ENCODE peak calls at places on chromosomes 16 and 17, in nine cellular contexts. P is posterior vena cava; M is neuronal stem cell; V is central memory CD4-positive, alpha-beta T cell; O is T-helper 1 cell; F is psoas muscle; G is HFF-Myc; A is AG20443; U is RPMI7951. R is an unnamed sample.

GRCh38 chr16:86665319-86665675 is 86.9 kb downstream of the FOXL1 start:
- DNase-seq in P (no peak), F (no peak), O (no peak), A (no peak), M (no peak), V (no peak), G (no peak), U (peak), R (no peak)

GRCh38 chr17:18281815-18282214 is 21.4 kb downstream of the MIEF2 start:
- DNase-seq in V (no peak), G (no peak), A (no peak), P (no peak), U (no peak), F (no peak), O (no peak), M (no peak), R (no peak)

GRCh38 chr17:57104461-57105175 is 19.6 kb downstream of the AKAP1 start:
- DNase-seq in P (no peak), F (no peak), G (peak), U (peak), V (no peak), O (no peak), A (peak), M (no peak), R (no peak)

GRCh38 chr17:50037321-50038107 is 18.4 kb upstream of the ITGA3 start:
- DNase-seq in G (no peak), F (peak), U (peak), O (no peak), M (no peak), P (peak), V (no peak), A (peak), R (no peak)

GRCh38 chr17:43003542-43004172 is 2.9 kb upstream of the IFI35 start:
- DNase-seq in G (no peak), U (peak), V (no peak), P (peak), O (no peak), F (peak), A (peak), M (no peak), R (peak)

GRCh38 chr16:60180609-60181008 is 1446.5 kb upstream of the GOT2 start:
- DNase-seq in P (no peak), O (no peak), A (no peak), U (no peak), F (no peak), V (no peak), G (no peak), M (no peak), R (no peak)

GRCh38 chr17:81434079-81434478 is 38.8 kb downstream of the BAHCC1 start:
- DNase-seq in U (no peak), V (no peak), O (no peak), P (no peak), F (peak), G (no peak), A (peak), M (no peak), R (no peak)

GRCh38 chr16:48250520-48251278 is 3.4 kb upstream of the ABCC11 start:
- DNase-seq in G (no peak), V (no peak), P (no peak), A (no peak), F (no peak), M (no peak), U (no peak), O (no peak), R (no peak)

GRCh38 chr16:56163938-56164337 is 27.4 kb upstream of the GNAO1 start:
- DNase-seq in P (no peak), M (no peak), G (no peak), O (no peak), F (no peak), A (no peak), U (no peak), V (no peak), R (no peak)

GRCh38 chr17:9174779-9175574 is 153.7 kb downstream of the NTN1 start:
- DNase-seq in V (no peak), P (no peak), G (no peak), F (no peak), U (no peak), M (no peak), O (no peak), A (no peak), R (no peak)

GRCh38 chr16:65832269-65832668 is 534.2 kb upstream of the CDH5 start:
- DNase-seq in V (no peak), F (no peak), O (no peak), U (peak), G (no peak), M (no peak), P (no peak), A (no peak), R (no peak)

GRCh38 chr17:44008205-44008909 is 3.9 kb downstream of the NAGS start:
- DNase-seq in P (no peak), G (no peak), U (no peak), V (no peak), O (no peak), A (no peak), M (no peak), F (no peak), R (peak)

GRCh38 chr17:28282596-28282995 is 36.4 kb upstream of the TMEM97 start:
- DNase-seq in V (no peak), M (no peak), U (peak), A (peak), P (no peak), F (no peak), G (peak), O (no peak), R (no peak)

GRCh38 chr16:85421338-85422123 is 191.6 kb upstream of the GSE1 start:
- DNase-seq in P (peak), U (no peak), A (no peak), O (no peak), V (no peak), M (no peak), F (no peak), G (no peak), R (no peak)

GRCh38 chr17:68248886-68249872 is 1.3 kb downstream of the AMZ2 start:
- DNase-seq in A (no peak), G (no peak), O (no peak), F (no peak), U (peak), P (no peak), M (no peak), V (peak), R (no peak)

GRCh38 chr17:32722733-32723132 is 154.2 kb downstream of the MYO1D start:
- DNase-seq in U (no peak), M (no peak), V (no peak), F (no peak), O (no peak), P (no peak), G (no peak), A (no peak), R (no peak)

GRCh38 chr17:37182786-37183185 is 193.0 kb upstream of the C17orf78 start:
- DNase-seq in G (no peak), U (no peak), A (no peak), F (no peak), M (no peak), V (no peak), P (no peak), O (no peak), R (no peak)

GRCh38 chr17:42387663-42388380 is 420 bp downstream of the STAT3 start:
- DNase-seq in P (peak), U (peak), M (no peak), O (peak), F (peak), A (peak), G (no peak), V (peak), R (peak)

GRCh38 chr16:60675022-60675421 is 1361.2 kb downstream of the CDH8 start:
- DNase-seq in V (no peak), M (no peak), A (no peak), O (no peak), U (no peak), G (no peak), F (no peak), P (no peak), R (no peak)

GRCh38 chr16:86083382-86084002 is 184.5 kb downstream of the IRF8 start:
- DNase-seq in G (no peak), M (no peak), U (no peak), P (peak), A (no peak), O (no peak), F (no peak), V (no peak), R (no peak)

GRCh38 chr16:60648260-60648659 is 1388.0 kb downstream of the CDH8 start:
- DNase-seq in O (no peak), G (no peak), F (no peak), A (no peak), P (no peak), V (no peak), U (no peak), M (no peak), R (no peak)

GRCh38 chr17:36697907-36698526 is 96.6 kb downstream of the MRM1 start:
- DNase-seq in P (no peak), V (no peak), F (no peak), O (no peak), M (peak), U (peak), A (no peak), G (no peak), R (peak)

GRCh38 chr16:15777533-15778203 is 79.2 kb downstream of the MYH11 start:
- DNase-seq in M (peak), A (peak), G (peak), V (no peak), U (peak), F (no peak), O (no peak), P (no peak), R (peak)

GRCh38 chr16:79411357-79411756 is 189.2 kb downstream of the MAF start:
- DNase-seq in O (no peak), V (no peak), P (no peak), M (no peak), F (no peak), A (no peak), U (no peak), G (no peak), R (no peak)

GRCh38 chr16:65042966-65043365 is 78.9 kb downstream of the CDH11 start:
- DNase-seq in P (no peak), G (no peak), V (no peak), M (no peak), F (no peak), A (no peak), U (no peak), O (no peak), R (no peak)

GRCh38 chr17:60153606-60154355 is 4.0 kb downstream of the CA4 start:
- DNase-seq in G (no peak), U (no peak), P (peak), A (peak), M (no peak), V (no peak), O (no peak), F (no peak), R (peak)

GRCh38 chr17:80029235-80029974 is 6.3 kb downstream of the TBC1D16 start:
- DNase-seq in U (peak), G (peak), V (no peak), A (peak), P (peak), O (no peak), M (no peak), F (peak), R (no peak)

GRCh38 chr16:83968483-83968865 is 430 bp downstream of the NECAB2 start:
- DNase-seq in O (no peak), U (no peak), F (no peak), G (no peak), V (no peak), M (no peak), A (peak), P (no peak), R (no peak)

GRCh38 chr17:45225964-45226530 is 4.4 kb downstream of the FMNL1 start:
- DNase-seq in G (no peak), V (peak), P (peak), O (peak), M (no peak), A (no peak), F (peak), U (peak), R (no peak)

GRCh38 chr16:75074920-75075687 is 41.5 kb downstream of the LDHD start:
- DNase-seq in F (no peak), U (peak), O (peak), G (no peak), V (peak), P (peak), A (no peak), M (no peak), R (no peak)

GRCh38 chr17:57459286-57459915 is 203.1 kb downstream of the MSI2 start:
- DNase-seq in M (no peak), P (peak), G (no peak), A (peak), V (no peak), O (no peak), F (no peak), U (peak), R (no peak)

GRCh38 chr16:72739577-72739976 is 308.4 kb downstream of the ZFHX3 start:
- DNase-seq in F (no peak), A (no peak), U (peak), G (no peak), P (no peak), O (no peak), M (no peak), V (no peak), R (peak)

R was measured in GM23338.